ENCODE peak calls at places on chromosomes 2 and 18, in six cellular contexts. Z, O, I, A, L and V are unnamed samples. For H3K4me1, the result is how much of the 10 kb centered on the place peaks cover.

GRCh38 chr2:202429164-202429980 is 53.2 kb downstream of the BMPR2 start:
- DNase-seq in I (no peak), Z (no peak), A (no peak), L (no peak), O (no peak), V (no peak)

GRCh38 chr18:24656044-24656443 is 195.6 kb downstream of the HRH4 start:
- DNase-seq in A (no peak), L (no peak), I (no peak), O (no peak), Z (peak), V (no peak)

GRCh38 chr2:18169121-18169786 is 290.8 kb downstream of the KCNS3 start:
- DNase-seq in A (no peak), Z (no peak), I (no peak), L (no peak), O (no peak), V (no peak)

GRCh38 chr2:27527182-27527581 is 30.5 kb downstream of the GCKR start:
- DNase-seq in A (no peak), I (no peak), O (no peak), L (no peak), Z (no peak), V (no peak)

GRCh38 chr2:150491943-150492342 is 4.5 kb upstream of the RND3 start:
- DNase-seq in I (no peak), O (no peak), L (no peak), A (no peak), Z (no peak), V (no peak)

GRCh38 chr2:96869824-96870630 is at the start of gene SEMA4C:
- DNase-seq in I (no peak), A (peak), L (no peak), O (no peak), Z (peak), V (no peak)

GRCh38 chr2:10372195-10372861 is 69.6 kb downstream of the HPCAL1 start:
- DNase-seq in A (peak), I (no peak), L (no peak), O (no peak), Z (no peak), V (no peak)

GRCh38 chr2:227717687-227718567 is at the start of gene SLC19A3:
- DNase-seq in L (no peak), Z (peak), O (no peak), A (peak), I (peak), V (no peak)

GRCh38 chr2:221997100-221997499 is 301.7 kb downstream of the PAX3 start:
- DNase-seq in A (no peak), L (no peak), Z (no peak), O (peak), I (no peak), V (no peak)

GRCh38 chr2:7324706-7325105 is 407.5 kb downstream of the RNF144A start:
- DNase-seq in L (no peak), Z (peak), I (no peak), O (no peak), A (peak), V (no peak)

GRCh38 chr18:70452501-70452900 is 163.7 kb downstream of the SOCS6 start:
- DNase-seq in I (no peak), Z (peak), O (no peak), A (no peak), L (no peak), V (no peak)

GRCh38 chr2:128086244-128086643 is 4.8 kb upstream of the UGGT1 start:
- DNase-seq in A (no peak), O (no peak), I (no peak), L (no peak), Z (no peak), V (peak)

GRCh38 chr18:22185298-22185697 is 15.9 kb downstream of the GATA6 start:
- DNase-seq in A (peak), I (no peak), Z (peak), O (no peak), L (no peak), V (no peak)

GRCh38 chr2:88307817-88308216 is 137.7 kb downstream of the THNSL2 start:
- DNase-seq in A (no peak), I (no peak), O (peak), L (peak), Z (peak), V (peak)

GRCh38 chr2:217636578-217637267 is 366.1 kb downstream of the TNS1 start:
- DNase-seq in Z (no peak), O (no peak), A (no peak), I (no peak), L (no peak), V (no peak)

GRCh38 chr18:48152549-48152948 is 222.1 kb upstream of the SMAD2 start:
- DNase-seq in Z (no peak), L (no peak), I (no peak), A (no peak), O (no peak), V (no peak)

GRCh38 chr2:23824777-23825212 is 102.1 kb downstream of the ATAD2B start:
- DNase-seq in L (peak), I (peak), O (peak), A (no peak), Z (peak), V (peak)

GRCh38 chr18:70337139-70337972 is 48.5 kb downstream of the SOCS6 start:
- DNase-seq in A (no peak), O (peak), L (no peak), Z (peak), I (peak), V (no peak)

GRCh38 chr2:238900511-238900910 is 52.6 kb downstream of the TWIST2 start:
- DNase-seq in I (no peak), Z (peak), L (no peak), A (peak), O (no peak), V (no peak)

GRCh38 chr2:85308951-85309555 is 18.7 kb downstream of the TGOLN2 start:
- DNase-seq in A (peak), Z (no peak), I (no peak), O (no peak), L (no peak), V (no peak)

GRCh38 chr2:189024861-189025618 is 50.9 kb downstream of the COL3A1 start:
- DNase-seq in L (peak), O (no peak), Z (peak), A (no peak), I (no peak), V (peak)

GRCh38 chr2:124566518-124566970 is 541.5 kb downstream of the CNTNAP5 start:
- DNase-seq in I (no peak), A (no peak), Z (no peak), O (no peak), L (no peak), V (no peak)

GRCh38 chr2:88698498-88699233 is 7.2 kb downstream of the RPIA start:
- DNase-seq in A (no peak), O (no peak), Z (no peak), I (no peak), L (no peak), V (no peak)

GRCh38 chr2:24859968-24860600 is 60.0 kb downstream of the ADCY3 start:
- DNase-seq in O (no peak), I (no peak), L (no peak), Z (no peak), A (no peak), V (no peak)

GRCh38 chr2:67050621-67051020 is 346.5 kb upstream of the ETAA1 start:
- DNase-seq in A (no peak), L (no peak), O (no peak), Z (no peak), I (no peak), V (no peak)

GRCh38 chr2:98118161-98118560 is 31.2 kb downstream of the VWA3B start:
- DNase-seq in A (no peak), O (no peak), Z (no peak), I (no peak), L (no peak), V (no peak)

GRCh38 chr2:37672870-37673184 is 1.4 kb upstream of the CDC42EP3 start:
- DNase-seq in Z (no peak), L (no peak), I (no peak), O (no peak), A (no peak), V (no peak)
- H3K4me1 ChIP-seq in Z (under half), L (under half), I (under half), O (under half), A (half or more), V (under half)

DNA sequence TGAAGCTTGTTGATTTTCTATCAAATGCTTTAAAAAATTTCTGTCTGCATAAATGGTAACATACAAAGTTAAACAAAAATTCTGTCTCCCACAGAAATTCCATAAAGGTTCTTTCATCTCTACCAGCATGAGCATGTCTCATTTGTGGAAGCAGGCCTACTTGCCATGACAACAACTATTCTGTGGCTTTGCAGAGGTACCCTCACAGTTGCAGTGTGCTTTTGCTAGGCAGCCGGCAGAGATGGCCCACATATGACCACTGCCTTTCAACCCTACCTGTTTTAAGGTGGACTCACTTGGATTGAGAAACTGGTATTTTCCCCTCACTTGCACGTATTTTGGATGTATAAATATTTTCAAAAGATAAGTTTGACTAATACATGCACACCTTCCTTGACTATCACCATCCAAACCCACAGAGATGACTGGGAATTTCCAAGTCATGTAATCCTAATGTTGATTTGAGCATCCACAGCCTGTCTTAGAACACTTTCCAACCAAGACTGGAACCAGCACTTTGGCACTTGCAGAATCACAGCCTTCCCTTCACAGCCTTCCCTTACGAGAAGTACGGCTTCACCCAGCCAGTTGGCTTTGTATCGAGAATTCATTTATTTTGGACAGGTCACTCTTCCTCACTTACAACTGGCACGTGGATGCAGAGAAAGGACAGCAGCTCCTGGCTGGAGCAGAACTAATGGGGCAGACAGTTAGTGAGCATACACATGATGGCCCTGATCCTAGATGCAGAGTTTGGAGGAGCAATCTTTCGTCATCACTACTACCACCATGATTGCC is 9.3 kb upstream of the FHL2 start:
- DNase-seq in O (no peak), L (no peak), I (no peak), A (no peak), Z (no peak), V (no peak)
- H3K4me1 ChIP-seq in O (half or more), L (under half), I (under half), A (under half), Z (under half), V (under half)

DNA sequence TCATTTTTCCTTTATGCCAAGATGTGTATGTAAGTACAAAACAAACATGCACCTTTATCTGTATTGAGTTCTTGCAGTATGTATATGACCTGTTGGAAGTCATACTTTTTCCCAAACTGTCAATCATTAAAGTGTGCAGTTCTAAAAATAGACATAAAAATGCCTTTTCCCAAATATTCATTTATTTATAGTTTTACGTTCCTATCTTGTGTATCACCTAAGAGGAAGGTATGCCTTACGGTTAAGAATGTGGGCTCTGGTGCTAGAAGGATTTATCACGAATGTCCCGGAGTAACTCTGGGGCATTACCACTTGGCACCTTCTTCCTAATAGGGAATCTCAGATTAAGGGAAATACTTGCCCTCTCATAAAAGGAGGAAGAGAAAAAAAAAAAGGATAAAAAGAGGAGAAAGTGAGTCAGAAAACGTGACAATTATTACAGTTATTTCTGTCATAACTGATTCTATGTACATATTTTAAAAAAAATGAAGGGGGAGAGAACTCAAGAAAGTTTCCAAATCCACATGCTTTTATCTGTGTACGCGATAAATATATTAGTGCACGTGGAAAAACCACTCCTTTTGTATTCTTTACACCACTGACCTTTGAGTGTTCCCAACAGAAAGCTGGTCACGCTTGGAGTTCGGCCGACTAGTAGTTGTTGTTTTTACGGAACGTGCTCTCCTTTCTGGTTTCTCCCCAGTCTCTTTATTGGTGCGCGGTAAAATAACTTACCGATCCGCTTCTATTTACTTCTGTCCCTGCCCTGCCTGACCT is 727 bp downstream of the MCEE start:
- DNase-seq in O (no peak), Z (no peak), A (no peak), I (no peak), L (no peak), V (peak)
- H3K4me1 ChIP-seq in O (under half), Z (under half), A (under half), I (under half), L (under half), V (under half)

GRCh38 chr18:54949588-54949987 is 9.7 kb downstream of the CCDC68 start:
- DNase-seq in I (no peak), Z (no peak), L (no peak), O (no peak), A (no peak), V (no peak)
- H3K4me1 ChIP-seq in I (under half), Z (under half), L (under half), O (under half), A (under half), V (under half)

DNA sequence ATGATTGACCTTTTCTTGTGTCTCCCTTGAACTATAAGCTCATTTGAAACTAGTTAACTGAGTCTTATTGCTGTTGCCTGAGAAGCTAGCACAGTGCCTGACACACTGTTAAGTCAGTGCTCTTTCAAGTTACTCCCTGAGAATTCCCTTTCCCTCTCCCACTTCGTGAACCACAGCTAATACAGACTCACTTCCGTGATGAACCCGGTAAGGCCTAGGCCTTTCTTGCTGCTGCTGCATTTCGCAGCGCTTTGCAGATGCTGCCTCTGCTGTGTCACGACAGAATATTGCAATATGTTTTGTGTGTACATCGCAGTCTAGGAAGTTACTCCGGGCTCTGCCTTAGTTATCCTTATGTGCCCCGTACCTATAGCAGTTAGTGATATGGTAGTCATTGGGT is 42.8 kb downstream of the LIMS1 start:
- DNase-seq in A (no peak), Z (no peak), O (no peak), I (no peak), L (no peak), V (no peak)
- H3K4me1 ChIP-seq in A (half or more), Z (under half), O (half or more), I (under half), L (under half), V (under half)

GRCh38 chr2:26184086-26184485 is 11.2 kb downstream of the GAREM2 start:
- DNase-seq in Z (no peak), I (no peak), O (no peak), L (no peak), A (no peak), V (no peak)
- H3K4me1 ChIP-seq in Z (under half), I (under half), O (under half), L (under half), A (under half), V (under half)

GRCh38 chr2:240581811-240582210 is 4.7 kb upstream of the CAPN10 start:
- DNase-seq in I (no peak), L (no peak), O (no peak), A (no peak), Z (no peak), V (no peak)
- H3K4me1 ChIP-seq in I (under half), L (half or more), O (under half), A (half or more), Z (under half), V (half or more)